ENCODE peak calls at places on chromosomes 1 and 21, in four cellular contexts. One of them, this sample, is unnamed.

GRCh38 chr1:158117854-158118691 is 62.6 kb upstream of the CD1D start:
- DNase-seq in GM12878: no peak
- DNase-seq in WTC11: peak; percentile 87
- DNase-seq in K562: peak; percentile 37
- DNase-seq in this sample: peak; percentile 28

GRCh38 chr1:57040831-57041230 is 75.0 kb upstream of the C8B start:
- DNase-seq in K562: no peak
- DNase-seq in GM12878: no peak
- DNase-seq in WTC11: no peak
- DNase-seq in this sample: no peak

GRCh38 chr1:55938376-55938850 is 641.0 kb downstream of the PLPP3 start:
- DNase-seq in K562: no peak
- DNase-seq in GM12878: no peak
- DNase-seq in WTC11: no peak
- DNase-seq in this sample: no peak

GRCh38 chr1:8790987-8791386 is 26.5 kb downstream of the RERE start:
- DNase-seq in WTC11: no peak
- DNase-seq in K562: peak; percentile 42
- DNase-seq in GM12878: no peak
- DNase-seq in this sample: no peak

GRCh38 chr1:240287722-240288121 is 196.0 kb downstream of the FMN2 start:
- DNase-seq in WTC11: no peak
- DNase-seq in K562: no peak
- DNase-seq in GM12878: no peak
- DNase-seq in this sample: no peak

GRCh38 chr1:41365772-41366427 is 4.7 kb downstream of the FOXO6 start:
- DNase-seq in GM12878: peak; percentile 19
- DNase-seq in WTC11: peak; percentile 31
- DNase-seq in K562: no peak
- DNase-seq in this sample: no peak

GRCh38 chr1:219876798-219877209 is 51.6 kb downstream of the SLC30A10 start:
- DNase-seq in WTC11: no peak
- DNase-seq in GM12878: no peak
- DNase-seq in K562: peak; percentile 31
- DNase-seq in this sample: peak; percentile 15

GRCh38 chr1:31593770-31594632 is 17.7 kb downstream of the TINAGL1 start:
- DNase-seq in WTC11: peak; percentile 88
- DNase-seq in K562: peak; percentile 77
- DNase-seq in GM12878: peak; percentile 26
- DNase-seq in this sample: peak; percentile 62

GRCh38 chr1:54229281-54229891 is 29.4 kb downstream of the MRPL37 start:
- DNase-seq in K562: no peak
- DNase-seq in WTC11: no peak
- DNase-seq in GM12878: no peak
- DNase-seq in this sample: peak; percentile 35

GRCh38 chr1:232587141-232588008 is 42.6 kb downstream of the SIPA1L2 start:
- DNase-seq in GM12878: no peak
- DNase-seq in K562: no peak
- DNase-seq in WTC11: no peak
- DNase-seq in this sample: no peak

GRCh38 chr21:34613679-34614442 is 1.1 kb downstream of the RCAN1 start:
- DNase-seq in GM12878: no peak
- DNase-seq in WTC11: no peak
- DNase-seq in K562: peak; percentile 34
- DNase-seq in this sample: no peak

GRCh38 chr1:175818929-175819328 is 75.5 kb upstream of the TNR start:
- DNase-seq in K562: no peak
- DNase-seq in WTC11: no peak
- DNase-seq in GM12878: no peak
- DNase-seq in this sample: no peak

GRCh38 chr1:185479781-185480180 is 162.7 kb upstream of the IVNS1ABP start:
- DNase-seq in GM12878: no peak
- DNase-seq in WTC11: no peak
- DNase-seq in K562: no peak
- DNase-seq in this sample: no peak

GRCh38 chr1:33061827-33062226 is 19.1 kb upstream of the AZIN2 start:
- DNase-seq in WTC11: no peak
- DNase-seq in K562: no peak
- DNase-seq in GM12878: no peak
- DNase-seq in this sample: no peak

GRCh38 chr1:100799954-100800612 is 80.5 kb downstream of the VCAM1 start:
- DNase-seq in K562: no peak
- DNase-seq in WTC11: no peak
- DNase-seq in GM12878: no peak
- DNase-seq in this sample: peak; percentile 27

GRCh38 chr1:55021965-55022546 is 17.3 kb upstream of the PCSK9 start:
- DNase-seq in WTC11: peak; percentile 96
- DNase-seq in K562: peak; percentile 91
- DNase-seq in GM12878: peak; percentile 1
- DNase-seq in this sample: peak; percentile 74

GRCh38 chr1:34688358-34688757 is 66.5 kb upstream of the GJB5 start:
- DNase-seq in WTC11: no peak
- DNase-seq in GM12878: no peak
- DNase-seq in K562: no peak
- DNase-seq in this sample: peak; percentile 22

GRCh38 chr1:84117868-84118267 is 26.2 kb upstream of the PRKACB start:
- DNase-seq in K562: no peak
- DNase-seq in WTC11: no peak
- DNase-seq in GM12878: no peak
- DNase-seq in this sample: no peak

GRCh38 chr1:19341201-19342076 is 29.3 kb downstream of the SLC66A1 start:
- DNase-seq in WTC11: peak; percentile 93
- DNase-seq in K562: peak; percentile 92
- DNase-seq in GM12878: no peak
- DNase-seq in this sample: peak; percentile 48

GRCh38 chr1:200184196-200184595 is 156.7 kb downstream of the NR5A2 start:
- DNase-seq in K562: no peak
- DNase-seq in GM12878: no peak
- DNase-seq in WTC11: no peak
- DNase-seq in this sample: no peak

GRCh38 chr1:246677842-246678241 is 46.4 kb upstream of the SCCPDH start:
- DNase-seq in K562: no peak
- DNase-seq in GM12878: no peak
- DNase-seq in WTC11: no peak
- DNase-seq in this sample: no peak

GRCh38 chr1:235557495-235557894 is 53.2 kb upstream of the B3GALNT2 start:
- DNase-seq in K562: peak; percentile 57
- DNase-seq in GM12878: no peak
- DNase-seq in WTC11: peak; percentile 67
- DNase-seq in this sample: no peak

GRCh38 chr1:30675761-30676160 is 47.6 kb downstream of the MATN1 start:
- DNase-seq in K562: no peak
- DNase-seq in GM12878: no peak
- DNase-seq in WTC11: no peak
- DNase-seq in this sample: no peak

GRCh38 chr1:233364695-233365539 is 37.4 kb downstream of the MAP3K21 start:
- DNase-seq in K562: peak; percentile 35
- DNase-seq in WTC11: no peak
- DNase-seq in GM12878: no peak
- DNase-seq in this sample: no peak

DNA sequence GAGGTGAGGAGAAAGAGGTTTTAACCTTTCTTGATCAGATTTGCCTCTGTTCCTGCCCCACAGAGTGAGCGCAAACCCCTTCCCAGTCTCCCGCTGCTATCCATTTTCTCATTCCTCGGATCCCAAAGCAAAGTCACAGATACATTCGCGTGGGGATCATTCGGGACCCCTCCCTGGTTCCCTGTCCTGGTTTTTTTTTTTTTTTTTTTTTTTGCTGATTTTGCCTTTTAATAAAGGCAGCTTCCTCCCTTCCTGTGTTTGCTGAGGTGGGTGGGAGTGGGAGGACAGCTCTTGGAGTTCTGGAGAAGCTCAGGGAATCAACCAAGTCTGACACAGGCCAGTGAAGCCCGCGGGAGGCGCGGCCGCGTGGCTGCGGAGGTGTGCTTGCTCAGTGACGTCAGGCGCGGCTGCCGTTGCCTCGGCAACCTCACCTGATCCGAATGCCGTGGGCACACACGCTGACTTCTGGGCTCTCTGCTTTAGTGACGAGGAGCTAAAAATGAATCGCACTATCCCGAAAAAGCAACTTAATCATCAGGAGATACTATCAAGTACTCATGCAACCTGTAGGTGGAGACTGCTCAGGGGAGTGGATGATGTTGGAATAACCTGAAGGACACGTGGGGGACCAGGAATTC is 106.4 kb downstream of the TBX19 start:
- DNase-seq in WTC11: peak; percentile 73
- DNase-seq in GM12878: no peak
- DNase-seq in K562: no peak
- DNase-seq in this sample: no peak
- TF ChIP-seq CBFB in WTC11: no peak
- TF ChIP-seq CBFB in GM12878: no peak
- TF ChIP-seq CBFB in K562: no peak
- TF ChIP-seq CBFB in this sample: no peak

DNA sequence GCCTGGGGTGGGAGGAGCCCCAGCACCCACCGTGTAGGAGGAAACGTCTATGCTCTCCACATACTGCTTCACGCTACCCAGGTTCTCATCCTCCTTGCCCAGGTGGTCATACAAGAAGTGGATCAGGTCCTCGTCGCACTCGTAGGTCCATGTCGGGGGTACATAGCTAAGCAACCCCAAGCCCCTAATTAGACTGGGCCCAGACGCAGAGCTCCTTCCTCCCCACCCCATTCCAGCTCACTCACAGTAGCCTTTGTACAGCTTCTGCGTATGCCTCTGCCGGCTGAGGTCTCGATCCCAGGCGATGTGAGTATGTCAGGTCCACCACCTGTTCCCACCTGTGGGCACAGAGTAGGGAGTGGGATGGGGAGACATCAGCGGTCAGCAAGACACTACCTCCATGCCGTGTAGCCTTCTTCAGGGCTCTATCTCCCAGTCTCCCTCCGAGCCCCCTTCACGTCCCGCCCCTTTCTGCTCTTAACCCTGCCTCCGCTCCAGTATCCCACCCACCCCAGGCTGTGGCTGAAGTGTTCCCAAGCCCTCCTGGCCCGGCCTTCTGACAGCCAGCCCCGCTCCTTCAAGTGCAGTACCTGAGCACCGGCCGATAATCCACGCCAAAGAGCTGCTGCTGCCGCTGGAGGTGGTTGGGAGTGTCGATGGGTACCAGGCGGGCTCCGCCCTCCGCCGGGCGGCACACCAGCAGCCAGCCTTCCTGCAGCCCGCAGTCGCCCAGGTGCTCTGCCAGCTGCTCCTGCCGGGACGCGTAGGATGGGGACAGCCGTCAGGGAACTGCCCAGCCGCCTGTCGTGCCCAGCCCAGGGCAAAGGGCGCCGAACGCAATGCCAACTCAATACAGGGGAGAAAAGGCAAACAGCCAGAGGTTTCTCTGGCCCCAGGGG is 919 bp downstream of the HECTD3 start:
- DNase-seq in K562: peak; percentile 50
- DNase-seq in WTC11: no peak
- DNase-seq in GM12878: no peak
- DNase-seq in this sample: no peak
- TF ChIP-seq CBFB in K562: no peak
- TF ChIP-seq CBFB in WTC11: no peak
- TF ChIP-seq CBFB in GM12878: no peak
- TF ChIP-seq CBFB in this sample: no peak

DNA sequence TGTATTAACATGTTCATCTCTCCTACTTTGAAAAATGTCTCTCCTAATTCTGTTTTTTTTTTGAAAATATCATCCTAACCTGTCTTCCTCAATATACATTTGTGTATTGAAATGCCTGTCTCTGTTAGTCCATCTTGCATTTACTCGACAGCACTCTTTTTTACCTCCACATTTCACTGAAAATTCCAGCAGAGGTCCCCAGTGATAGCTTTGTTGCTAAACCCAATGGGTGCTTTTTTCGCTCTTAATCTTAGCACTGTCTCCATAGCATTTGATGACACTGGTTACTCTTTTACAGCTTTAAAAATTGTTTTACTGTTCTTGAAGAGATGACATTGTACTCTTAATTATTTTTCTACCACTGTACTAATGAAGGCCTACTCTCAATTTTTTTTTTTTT is 10.8 kb downstream of the OSBPL9 start:
- DNase-seq in WTC11: no peak
- DNase-seq in GM12878: no peak
- DNase-seq in K562: no peak
- DNase-seq in this sample: peak; percentile 49
- TF ChIP-seq CBFB in WTC11: no peak
- TF ChIP-seq CBFB in GM12878: no peak
- TF ChIP-seq CBFB in K562: no peak
- TF ChIP-seq CBFB in this sample: no peak

GRCh38 chr1:15936025-15936424 is 39.9 kb downstream of the ZBTB17 start:
- DNase-seq in GM12878: no peak
- DNase-seq in K562: no peak
- DNase-seq in WTC11: no peak
- DNase-seq in this sample: no peak

GRCh38 chr1:15933684-15934083 is 42.2 kb downstream of the ZBTB17 start:
- DNase-seq in K562: no peak
- DNase-seq in WTC11: no peak
- DNase-seq in GM12878: no peak
- DNase-seq in this sample: no peak

GRCh38 chr1:15935056-15935950 is 40.6 kb downstream of the ZBTB17 start:
- DNase-seq in GM12878: no peak
- DNase-seq in WTC11: no peak
- DNase-seq in K562: no peak
- DNase-seq in this sample: no peak

GRCh38 chr1:15932612-15933011 is 43.3 kb downstream of the ZBTB17 start:
- DNase-seq in GM12878: no peak
- DNase-seq in K562: no peak
- DNase-seq in WTC11: no peak
- DNase-seq in this sample: no peak

GRCh38 chr1:15934211-15935055 is 41.5 kb downstream of the ZBTB17 start:
- DNase-seq in WTC11: no peak
- DNase-seq in K562: no peak
- DNase-seq in GM12878: no peak
- DNase-seq in this sample: no peak
- TF ChIP-seq CBFB in WTC11: no peak
- TF ChIP-seq CBFB in K562: no peak
- TF ChIP-seq CBFB in GM12878: no peak
- TF ChIP-seq CBFB in this sample: no peak

DNA sequence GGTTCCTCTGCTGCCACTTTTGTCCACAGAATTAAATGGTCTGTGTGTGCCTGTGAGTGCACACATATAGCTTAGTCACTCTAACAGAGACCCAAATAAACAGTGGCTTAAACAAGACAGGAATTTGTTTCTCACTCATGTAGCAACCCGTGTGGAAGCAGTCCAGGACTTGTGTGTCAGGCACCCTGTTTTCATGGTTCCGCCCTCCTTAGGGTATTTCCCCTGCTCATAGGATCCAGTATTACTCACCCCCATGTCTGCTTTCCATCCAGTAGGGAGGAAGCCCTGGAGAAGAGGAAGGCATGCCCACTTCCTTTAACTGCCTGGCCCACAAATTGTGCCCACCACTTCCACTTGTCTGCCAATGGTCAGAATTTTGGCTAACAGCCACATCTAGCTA is 41.3 kb upstream of the TACSTD2 start:
- DNase-seq in K562: no peak
- DNase-seq in WTC11: no peak
- DNase-seq in GM12878: no peak
- DNase-seq in this sample: no peak
- TF ChIP-seq CBFB in K562: no peak
- TF ChIP-seq CBFB in WTC11: no peak
- TF ChIP-seq CBFB in GM12878: no peak
- TF ChIP-seq CBFB in this sample: no peak